ENCODE peak calls at places on chromosomes 2 and 18, in four cellular contexts. One of them, this sample, is unnamed.

GRCh38 chr2:97720746-97721145 is 7.4 kb downstream of the ZAP70 start:
- DNase-seq in cerebellar cortex: no peak
- DNase-seq in effector memory CD4-positive, alpha-beta T cell: no peak
- DNase-seq in activated CD8-positive, alpha-beta memory T cell treated with anti-CD3 and anti-CD28 coated beads, Interleukin-2, amount 50 U/mL, for 48 hours: no peak
- DNase-seq in this sample: no peak

GRCh38 chr2:233353769-233354499 is at the start of gene DGKD:
- DNase-seq in cerebellar cortex: peak
- DNase-seq in activated CD8-positive, alpha-beta memory T cell treated with anti-CD3 and anti-CD28 coated beads, Interleukin-2, amount 50 U/mL, for 48 hours: peak
- DNase-seq in effector memory CD4-positive, alpha-beta T cell: peak
- DNase-seq in this sample: peak

GRCh38 chr2:212811036-212811805 is 272.6 kb upstream of the ERBB4 start:
- DNase-seq in cerebellar cortex: no peak
- DNase-seq in effector memory CD4-positive, alpha-beta T cell: no peak
- DNase-seq in activated CD8-positive, alpha-beta memory T cell treated with anti-CD3 and anti-CD28 coated beads, Interleukin-2, amount 50 U/mL, for 48 hours: no peak
- DNase-seq in this sample: no peak

GRCh38 chr2:63741884-63742583 is 99.7 kb upstream of the UGP2 start:
- DNase-seq in activated CD8-positive, alpha-beta memory T cell treated with anti-CD3 and anti-CD28 coated beads, Interleukin-2, amount 50 U/mL, for 48 hours: no peak
- DNase-seq in cerebellar cortex: no peak
- DNase-seq in effector memory CD4-positive, alpha-beta T cell: no peak
- DNase-seq in this sample: no peak

GRCh38 chr2:22002066-22002465 is 878.3 kb downstream of the TDRD15 start:
- DNase-seq in cerebellar cortex: no peak
- DNase-seq in effector memory CD4-positive, alpha-beta T cell: no peak
- DNase-seq in activated CD8-positive, alpha-beta memory T cell treated with anti-CD3 and anti-CD28 coated beads, Interleukin-2, amount 50 U/mL, for 48 hours: no peak
- DNase-seq in this sample: no peak

GRCh38 chr2:113124181-113124961 is 3.0 kb upstream of the IL1RN start:
- DNase-seq in cerebellar cortex: no peak
- DNase-seq in effector memory CD4-positive, alpha-beta T cell: no peak
- DNase-seq in activated CD8-positive, alpha-beta memory T cell treated with anti-CD3 and anti-CD28 coated beads, Interleukin-2, amount 50 U/mL, for 48 hours: no peak
- DNase-seq in this sample: no peak

GRCh38 chr2:215554689-215555088 is 118.8 kb upstream of the FN1 start:
- DNase-seq in effector memory CD4-positive, alpha-beta T cell: no peak
- DNase-seq in cerebellar cortex: no peak
- DNase-seq in activated CD8-positive, alpha-beta memory T cell treated with anti-CD3 and anti-CD28 coated beads, Interleukin-2, amount 50 U/mL, for 48 hours: no peak
- DNase-seq in this sample: no peak

GRCh38 chr18:78082776-78083175 is 833.1 kb downstream of the GALR1 start:
- DNase-seq in effector memory CD4-positive, alpha-beta T cell: no peak
- DNase-seq in activated CD8-positive, alpha-beta memory T cell treated with anti-CD3 and anti-CD28 coated beads, Interleukin-2, amount 50 U/mL, for 48 hours: no peak
- DNase-seq in cerebellar cortex: no peak
- DNase-seq in this sample: no peak

GRCh38 chr18:68916734-68917133 is 118.9 kb downstream of the CCDC102B start:
- DNase-seq in activated CD8-positive, alpha-beta memory T cell treated with anti-CD3 and anti-CD28 coated beads, Interleukin-2, amount 50 U/mL, for 48 hours: no peak
- DNase-seq in cerebellar cortex: no peak
- DNase-seq in effector memory CD4-positive, alpha-beta T cell: no peak
- DNase-seq in this sample: no peak

GRCh38 chr2:7748717-7749415 is 831.7 kb downstream of the RNF144A start:
- DNase-seq in effector memory CD4-positive, alpha-beta T cell: no peak
- DNase-seq in cerebellar cortex: no peak
- DNase-seq in activated CD8-positive, alpha-beta memory T cell treated with anti-CD3 and anti-CD28 coated beads, Interleukin-2, amount 50 U/mL, for 48 hours: no peak
- DNase-seq in this sample: no peak

GRCh38 chr2:60294901-60295590 is 258.4 kb downstream of the BCL11A start:
- DNase-seq in cerebellar cortex: no peak
- DNase-seq in effector memory CD4-positive, alpha-beta T cell: no peak
- DNase-seq in activated CD8-positive, alpha-beta memory T cell treated with anti-CD3 and anti-CD28 coated beads, Interleukin-2, amount 50 U/mL, for 48 hours: no peak
- DNase-seq in this sample: no peak

GRCh38 chr18:56902653-56903052 is 244.2 kb upstream of the BOD1L2 start:
- DNase-seq in effector memory CD4-positive, alpha-beta T cell: no peak
- DNase-seq in cerebellar cortex: no peak
- DNase-seq in activated CD8-positive, alpha-beta memory T cell treated with anti-CD3 and anti-CD28 coated beads, Interleukin-2, amount 50 U/mL, for 48 hours: no peak
- DNase-seq in this sample: no peak

GRCh38 chr2:189261431-189261841 is 81.9 kb upstream of the COL5A2 start:
- DNase-seq in cerebellar cortex: no peak
- DNase-seq in effector memory CD4-positive, alpha-beta T cell: no peak
- DNase-seq in activated CD8-positive, alpha-beta memory T cell treated with anti-CD3 and anti-CD28 coated beads, Interleukin-2, amount 50 U/mL, for 48 hours: no peak
- DNase-seq in this sample: no peak

GRCh38 chr2:161426788-161427412 is 10.8 kb downstream of the TBR1 start:
- DNase-seq in cerebellar cortex: no peak
- DNase-seq in effector memory CD4-positive, alpha-beta T cell: no peak
- DNase-seq in activated CD8-positive, alpha-beta memory T cell treated with anti-CD3 and anti-CD28 coated beads, Interleukin-2, amount 50 U/mL, for 48 hours: peak
- DNase-seq in this sample: no peak

GRCh38 chr18:28455971-28456370 is 279.0 kb upstream of the CDH2 start:
- DNase-seq in effector memory CD4-positive, alpha-beta T cell: no peak
- DNase-seq in activated CD8-positive, alpha-beta memory T cell treated with anti-CD3 and anti-CD28 coated beads, Interleukin-2, amount 50 U/mL, for 48 hours: no peak
- DNase-seq in cerebellar cortex: no peak
- DNase-seq in this sample: no peak

GRCh38 chr2:11988691-11989465 is 242.4 kb downstream of the LPIN1 start:
- DNase-seq in effector memory CD4-positive, alpha-beta T cell: no peak
- DNase-seq in cerebellar cortex: no peak
- DNase-seq in activated CD8-positive, alpha-beta memory T cell treated with anti-CD3 and anti-CD28 coated beads, Interleukin-2, amount 50 U/mL, for 48 hours: no peak
- DNase-seq in this sample: no peak

GRCh38 chr2:237438082-237438925 is 24.3 kb upstream of the COL6A3 start:
- DNase-seq in cerebellar cortex: no peak
- DNase-seq in effector memory CD4-positive, alpha-beta T cell: no peak
- DNase-seq in activated CD8-positive, alpha-beta memory T cell treated with anti-CD3 and anti-CD28 coated beads, Interleukin-2, amount 50 U/mL, for 48 hours: no peak
- DNase-seq in this sample: no peak

GRCh38 chr2:65431417-65432226 is 777 bp downstream of the SPRED2 start:
- DNase-seq in activated CD8-positive, alpha-beta memory T cell treated with anti-CD3 and anti-CD28 coated beads, Interleukin-2, amount 50 U/mL, for 48 hours: peak
- DNase-seq in cerebellar cortex: peak
- DNase-seq in effector memory CD4-positive, alpha-beta T cell: peak
- DNase-seq in this sample: peak

GRCh38 chr18:28974504-28974903 is 797.6 kb upstream of the CDH2 start:
- DNase-seq in activated CD8-positive, alpha-beta memory T cell treated with anti-CD3 and anti-CD28 coated beads, Interleukin-2, amount 50 U/mL, for 48 hours: no peak
- DNase-seq in effector memory CD4-positive, alpha-beta T cell: no peak
- DNase-seq in cerebellar cortex: no peak
- DNase-seq in this sample: no peak

GRCh38 chr2:85925216-85925671 is 36.5 kb upstream of the ST3GAL5 start:
- DNase-seq in cerebellar cortex: no peak
- DNase-seq in activated CD8-positive, alpha-beta memory T cell treated with anti-CD3 and anti-CD28 coated beads, Interleukin-2, amount 50 U/mL, for 48 hours: no peak
- DNase-seq in effector memory CD4-positive, alpha-beta T cell: no peak
- DNase-seq in this sample: no peak

GRCh38 chr2:190979906-190980629 is 33.9 kb downstream of the STAT1 start:
- DNase-seq in cerebellar cortex: no peak
- DNase-seq in effector memory CD4-positive, alpha-beta T cell: no peak
- DNase-seq in activated CD8-positive, alpha-beta memory T cell treated with anti-CD3 and anti-CD28 coated beads, Interleukin-2, amount 50 U/mL, for 48 hours: no peak
- DNase-seq in this sample: no peak

GRCh38 chr2:100381240-100381639 is 36.2 kb downstream of the CHST10 start:
- DNase-seq in activated CD8-positive, alpha-beta memory T cell treated with anti-CD3 and anti-CD28 coated beads, Interleukin-2, amount 50 U/mL, for 48 hours: peak
- DNase-seq in cerebellar cortex: peak
- DNase-seq in effector memory CD4-positive, alpha-beta T cell: peak
- DNase-seq in this sample: peak

GRCh38 chr2:160353166-160353565 is 140.4 kb downstream of the RBMS1 start:
- DNase-seq in activated CD8-positive, alpha-beta memory T cell treated with anti-CD3 and anti-CD28 coated beads, Interleukin-2, amount 50 U/mL, for 48 hours: no peak
- DNase-seq in effector memory CD4-positive, alpha-beta T cell: peak
- DNase-seq in cerebellar cortex: no peak
- DNase-seq in this sample: peak

GRCh38 chr18:58101291-58101706 is 57.3 kb downstream of the NEDD4L start:
- DNase-seq in activated CD8-positive, alpha-beta memory T cell treated with anti-CD3 and anti-CD28 coated beads, Interleukin-2, amount 50 U/mL, for 48 hours: no peak
- DNase-seq in effector memory CD4-positive, alpha-beta T cell: no peak
- DNase-seq in cerebellar cortex: no peak
- DNase-seq in this sample: no peak

GRCh38 chr2:98521266-98521665 is 76.6 kb downstream of the INPP4A start:
- DNase-seq in cerebellar cortex: peak
- DNase-seq in activated CD8-positive, alpha-beta memory T cell treated with anti-CD3 and anti-CD28 coated beads, Interleukin-2, amount 50 U/mL, for 48 hours: no peak
- DNase-seq in effector memory CD4-positive, alpha-beta T cell: no peak
- DNase-seq in this sample: no peak

GRCh38 chr2:189265696-189266320 is 86.2 kb upstream of the COL5A2 start:
- DNase-seq in cerebellar cortex: no peak
- DNase-seq in effector memory CD4-positive, alpha-beta T cell: no peak
- DNase-seq in activated CD8-positive, alpha-beta memory T cell treated with anti-CD3 and anti-CD28 coated beads, Interleukin-2, amount 50 U/mL, for 48 hours: no peak
- DNase-seq in this sample: no peak

GRCh38 chr2:174334278-174334715 is 457 bp upstream of the SP9 start:
- DNase-seq in cerebellar cortex: no peak
- DNase-seq in activated CD8-positive, alpha-beta memory T cell treated with anti-CD3 and anti-CD28 coated beads, Interleukin-2, amount 50 U/mL, for 48 hours: peak
- DNase-seq in effector memory CD4-positive, alpha-beta T cell: no peak
- DNase-seq in this sample: no peak

GRCh38 chr18:79528846-79529245 is 133.1 kb downstream of the NFATC1 start:
- DNase-seq in effector memory CD4-positive, alpha-beta T cell: peak
- DNase-seq in activated CD8-positive, alpha-beta memory T cell treated with anti-CD3 and anti-CD28 coated beads, Interleukin-2, amount 50 U/mL, for 48 hours: peak
- DNase-seq in cerebellar cortex: peak
- DNase-seq in this sample: peak

GRCh38 chr2:106801256-106801655 is 84.7 kb downstream of the ST6GAL2 start:
- DNase-seq in effector memory CD4-positive, alpha-beta T cell: no peak
- DNase-seq in cerebellar cortex: peak
- DNase-seq in activated CD8-positive, alpha-beta memory T cell treated with anti-CD3 and anti-CD28 coated beads, Interleukin-2, amount 50 U/mL, for 48 hours: no peak
- DNase-seq in this sample: no peak

GRCh38 chr18:26875040-26875654 is 9.6 kb upstream of the AQP4 start:
- DNase-seq in effector memory CD4-positive, alpha-beta T cell: no peak
- DNase-seq in activated CD8-positive, alpha-beta memory T cell treated with anti-CD3 and anti-CD28 coated beads, Interleukin-2, amount 50 U/mL, for 48 hours: no peak
- DNase-seq in cerebellar cortex: no peak
- DNase-seq in this sample: no peak

GRCh38 chr2:234320098-234320497 is 176.8 kb downstream of the ARL4C start:
- DNase-seq in activated CD8-positive, alpha-beta memory T cell treated with anti-CD3 and anti-CD28 coated beads, Interleukin-2, amount 50 U/mL, for 48 hours: no peak
- DNase-seq in cerebellar cortex: no peak
- DNase-seq in effector memory CD4-positive, alpha-beta T cell: no peak
- DNase-seq in this sample: no peak

GRCh38 chr18:36096955-36097354 is 29.6 kb upstream of the RPRD1A start:
- DNase-seq in cerebellar cortex: no peak
- DNase-seq in effector memory CD4-positive, alpha-beta T cell: no peak
- DNase-seq in activated CD8-positive, alpha-beta memory T cell treated with anti-CD3 and anti-CD28 coated beads, Interleukin-2, amount 50 U/mL, for 48 hours: no peak
- DNase-seq in this sample: no peak

GRCh38 chr2:37637122-37637875 is 34.1 kb downstream of the CDC42EP3 start:
- DNase-seq in cerebellar cortex: no peak
- DNase-seq in effector memory CD4-positive, alpha-beta T cell: no peak
- DNase-seq in activated CD8-positive, alpha-beta memory T cell treated with anti-CD3 and anti-CD28 coated beads, Interleukin-2, amount 50 U/mL, for 48 hours: no peak
- DNase-seq in this sample: no peak

This sample was measured in T-helper 1 cell.